ENCODE peak calls at places on chromosomes 13 and 19, in six cellular contexts. One of them, this sample, is unnamed.

GRCh38 chr13:48561461-48562224 is 28.8 kb upstream of the RCBTB2 start:
- DNase-seq in neural progenitor cell: no peak
- DNase-seq in lower lobe of right lung: no peak
- DNase-seq in adipocyte: no peak
- DNase-seq in kidney: no peak
- DNase-seq in right atrium auricular region: no peak
- DNase-seq in this sample: no peak

GRCh38 chr19:21704320-21704719 is 63.1 kb downstream of the ZNF100 start:
- DNase-seq in neural progenitor cell: no peak
- DNase-seq in lower lobe of right lung: no peak
- DNase-seq in adipocyte: no peak
- DNase-seq in kidney: no peak
- DNase-seq in right atrium auricular region: no peak
- DNase-seq in this sample: no peak

GRCh38 chr13:26017932-26018690 is 33.7 kb downstream of the SHISA2 start:
- DNase-seq in neural progenitor cell: no peak
- DNase-seq in lower lobe of right lung: no peak
- DNase-seq in adipocyte: no peak
- DNase-seq in kidney: peak; percentile 84
- DNase-seq in right atrium auricular region: no peak
- DNase-seq in this sample: no peak

GRCh38 chr13:27790523-27790922 is 1.8 kb upstream of the GSX1 start:
- DNase-seq in neural progenitor cell: peak; percentile 55
- DNase-seq in lower lobe of right lung: no peak
- DNase-seq in adipocyte: no peak
- DNase-seq in kidney: no peak
- DNase-seq in right atrium auricular region: no peak
- DNase-seq in this sample: no peak

GRCh38 chr13:113141591-113141950 is 16.9 kb upstream of the PROZ start:
- DNase-seq in neural progenitor cell: no peak
- DNase-seq in lower lobe of right lung: peak; percentile 40
- DNase-seq in adipocyte: no peak
- DNase-seq in kidney: peak; percentile 72
- DNase-seq in right atrium auricular region: no peak
- DNase-seq in this sample: no peak

GRCh38 chr19:39160523-39160861 is 34.9 kb downstream of the PAK4 start:
- DNase-seq in neural progenitor cell: no peak
- DNase-seq in lower lobe of right lung: no peak
- DNase-seq in adipocyte: peak; percentile 11
- DNase-seq in kidney: no peak
- DNase-seq in right atrium auricular region: peak; percentile 78
- DNase-seq in this sample: no peak

GRCh38 chr13:112898786-112899617 is 70.0 kb upstream of the MCF2L start:
- DNase-seq in neural progenitor cell: no peak
- DNase-seq in lower lobe of right lung: peak; percentile 34
- DNase-seq in adipocyte: no peak
- DNase-seq in kidney: no peak
- DNase-seq in right atrium auricular region: no peak
- DNase-seq in this sample: no peak

GRCh38 chr19:47716270-47716937 is 3.2 kb downstream of the EHD2 start:
- DNase-seq in neural progenitor cell: no peak
- DNase-seq in lower lobe of right lung: no peak
- DNase-seq in adipocyte: no peak
- DNase-seq in kidney: no peak
- DNase-seq in right atrium auricular region: no peak
- DNase-seq in this sample: no peak

GRCh38 chr19:45150731-45151725 is 9.8 kb downstream of the NKPD1 start:
- DNase-seq in neural progenitor cell: no peak
- DNase-seq in lower lobe of right lung: no peak
- DNase-seq in adipocyte: no peak
- DNase-seq in kidney: peak; percentile 52
- DNase-seq in right atrium auricular region: no peak
- DNase-seq in this sample: no peak

GRCh38 chr13:39965309-39965708 is 309.8 kb downstream of the COG6 start:
- DNase-seq in neural progenitor cell: no peak
- DNase-seq in lower lobe of right lung: no peak
- DNase-seq in adipocyte: no peak
- DNase-seq in kidney: no peak
- DNase-seq in right atrium auricular region: no peak
- DNase-seq in this sample: no peak

GRCh38 chr13:37068962-37069361 is 9.5 kb upstream of the SUPT20H start:
- DNase-seq in neural progenitor cell: no peak
- DNase-seq in lower lobe of right lung: no peak
- DNase-seq in adipocyte: peak; percentile 60
- DNase-seq in kidney: no peak
- DNase-seq in right atrium auricular region: no peak
- DNase-seq in this sample: no peak

GRCh38 chr13:37069597-37070103 is 10.2 kb upstream of the SUPT20H start:
- DNase-seq in neural progenitor cell: no peak
- DNase-seq in lower lobe of right lung: no peak
- DNase-seq in adipocyte: no peak
- DNase-seq in kidney: no peak
- DNase-seq in right atrium auricular region: no peak
- DNase-seq in this sample: no peak

GRCh38 chr13:37072024-37072423 is 12.5 kb upstream of the SUPT20H start:
- DNase-seq in neural progenitor cell: no peak
- DNase-seq in lower lobe of right lung: no peak
- DNase-seq in adipocyte: no peak
- DNase-seq in kidney: no peak
- DNase-seq in right atrium auricular region: no peak
- DNase-seq in this sample: no peak

GRCh38 chr13:37070956-37071355 is 11.5 kb upstream of the SUPT20H start:
- DNase-seq in neural progenitor cell: no peak
- DNase-seq in lower lobe of right lung: no peak
- DNase-seq in adipocyte: no peak
- DNase-seq in kidney: no peak
- DNase-seq in right atrium auricular region: no peak
- DNase-seq in this sample: no peak

GRCh38 chr13:37070145-37070695 is 10.7 kb upstream of the SUPT20H start:
- DNase-seq in neural progenitor cell: no peak
- DNase-seq in lower lobe of right lung: no peak
- DNase-seq in adipocyte: no peak
- DNase-seq in kidney: no peak
- DNase-seq in right atrium auricular region: no peak
- DNase-seq in this sample: no peak
- H3K9me3 ChIP-seq in neural progenitor cell: no peaks in the 10 kb centered on the region
- H3K9me3 ChIP-seq in lower lobe of right lung: no peaks in the 10 kb centered on the region
- H3K9me3 ChIP-seq in adipocyte: no peaks in the 10 kb centered on the region
- H3K9me3 ChIP-seq in kidney: no peaks in the 10 kb centered on the region
- H3K9me3 ChIP-seq in right atrium auricular region: no peaks in the 10 kb centered on the region
- H3K9me3 ChIP-seq in this sample: no peaks in the 10 kb centered on the region

GRCh38 chr19:57437931-57438330 is 2.8 kb downstream of the ZNF749 start:
- DNase-seq in neural progenitor cell: no peak
- DNase-seq in lower lobe of right lung: no peak
- DNase-seq in adipocyte: no peak
- DNase-seq in kidney: no peak
- DNase-seq in right atrium auricular region: no peak
- DNase-seq in this sample: no peak
- H3K9me3 ChIP-seq in neural progenitor cell: no peaks in the 10 kb centered on the region
- H3K9me3 ChIP-seq in lower lobe of right lung: peaks cover 45% of the 10 kb centered on the region
- H3K9me3 ChIP-seq in adipocyte: peaks cover 3% of the 10 kb centered on the region
- H3K9me3 ChIP-seq in kidney: no peaks in the 10 kb centered on the region
- H3K9me3 ChIP-seq in right atrium auricular region: no peaks in the 10 kb centered on the region
- H3K9me3 ChIP-seq in this sample: no peaks in the 10 kb centered on the region

GRCh38 chr13:19181621-19182485 is at the start of gene TUBA3C:
- DNase-seq in neural progenitor cell: no peak
- DNase-seq in lower lobe of right lung: no peak
- DNase-seq in adipocyte: no peak
- DNase-seq in kidney: no peak
- DNase-seq in right atrium auricular region: peak; percentile 44
- DNase-seq in this sample: no peak

GRCh38 chr13:19183676-19184075 is 2.1 kb upstream of the TUBA3C start:
- DNase-seq in neural progenitor cell: no peak
- DNase-seq in lower lobe of right lung: no peak
- DNase-seq in adipocyte: no peak
- DNase-seq in kidney: no peak
- DNase-seq in right atrium auricular region: peak; percentile 18
- DNase-seq in this sample: no peak

GRCh38 chr13:19181021-19181620 is 503 bp downstream of the TUBA3C start:
- DNase-seq in neural progenitor cell: no peak
- DNase-seq in lower lobe of right lung: no peak
- DNase-seq in adipocyte: no peak
- DNase-seq in kidney: no peak
- DNase-seq in right atrium auricular region: peak; percentile 32
- DNase-seq in this sample: no peak

GRCh38 chr13:19184176-19184575 is 2.6 kb upstream of the TUBA3C start:
- DNase-seq in neural progenitor cell: no peak
- DNase-seq in lower lobe of right lung: no peak
- DNase-seq in adipocyte: no peak
- DNase-seq in kidney: no peak
- DNase-seq in right atrium auricular region: peak; percentile 40
- DNase-seq in this sample: no peak

DNA sequence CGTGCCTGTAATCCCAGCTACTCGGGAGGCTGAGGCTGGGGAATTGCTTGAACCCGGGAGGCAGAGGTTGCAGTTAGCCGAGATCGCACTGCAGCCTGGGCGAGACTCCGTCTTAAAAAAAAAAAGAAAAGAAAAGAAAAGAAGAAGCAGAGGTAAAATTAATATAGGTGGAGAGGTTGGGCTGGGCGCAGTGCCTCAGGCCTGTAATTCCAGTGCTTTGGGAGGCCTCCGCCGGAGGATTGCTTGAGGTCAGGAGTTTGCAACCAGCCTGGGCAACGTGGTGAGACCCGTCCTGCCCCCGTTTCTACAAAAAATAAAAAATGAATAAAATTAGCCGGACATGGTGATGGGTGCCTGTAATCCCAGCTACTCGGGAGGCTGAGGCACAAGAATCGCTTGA is 912 bp upstream of the TUBA3C start:
- DNase-seq in neural progenitor cell: no peak
- DNase-seq in lower lobe of right lung: no peak
- DNase-seq in adipocyte: no peak
- DNase-seq in kidney: no peak
- DNase-seq in right atrium auricular region: peak; percentile 7
- DNase-seq in this sample: no peak
- H3K9me3 ChIP-seq in neural progenitor cell: peaks cover 8% of the 10 kb centered on the region
- H3K9me3 ChIP-seq in lower lobe of right lung: no peaks in the 10 kb centered on the region
- H3K9me3 ChIP-seq in adipocyte: no peaks in the 10 kb centered on the region
- H3K9me3 ChIP-seq in kidney: no peaks in the 10 kb centered on the region
- H3K9me3 ChIP-seq in right atrium auricular region: no peaks in the 10 kb centered on the region
- H3K9me3 ChIP-seq in this sample: no peaks in the 10 kb centered on the region

DNA sequence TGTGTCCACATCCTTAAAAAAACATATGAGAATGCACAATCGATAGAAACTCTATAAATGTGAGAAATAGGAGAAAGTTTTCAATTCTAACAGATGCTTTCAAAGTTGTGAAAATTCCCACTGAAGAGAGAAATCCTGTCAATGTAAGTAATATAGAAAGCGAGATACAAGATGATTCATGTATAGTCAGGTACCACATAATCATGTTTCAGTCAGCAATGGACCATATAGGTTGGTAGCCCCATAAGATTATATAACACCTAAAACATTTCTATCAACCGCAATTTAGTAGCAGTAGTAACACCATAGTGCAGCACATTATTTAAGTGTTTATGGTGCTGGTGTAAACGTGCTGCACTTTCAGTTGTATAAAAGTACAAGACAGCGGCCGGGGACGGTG is 18.5 kb downstream of the ZNF791 start:
- DNase-seq in neural progenitor cell: no peak
- DNase-seq in lower lobe of right lung: no peak
- DNase-seq in adipocyte: no peak
- DNase-seq in kidney: no peak
- DNase-seq in right atrium auricular region: no peak
- DNase-seq in this sample: no peak
- H3K9me3 ChIP-seq in neural progenitor cell: peaks cover 33% of the 10 kb centered on the region
- H3K9me3 ChIP-seq in lower lobe of right lung: peaks cover 26% of the 10 kb centered on the region
- H3K9me3 ChIP-seq in adipocyte: peaks cover 57% of the 10 kb centered on the region
- H3K9me3 ChIP-seq in kidney: peaks cover 16% of the 10 kb centered on the region
- H3K9me3 ChIP-seq in right atrium auricular region: peaks cover 7% of the 10 kb centered on the region
- H3K9me3 ChIP-seq in this sample: peaks cover 24% of the 10 kb centered on the region

DNA sequence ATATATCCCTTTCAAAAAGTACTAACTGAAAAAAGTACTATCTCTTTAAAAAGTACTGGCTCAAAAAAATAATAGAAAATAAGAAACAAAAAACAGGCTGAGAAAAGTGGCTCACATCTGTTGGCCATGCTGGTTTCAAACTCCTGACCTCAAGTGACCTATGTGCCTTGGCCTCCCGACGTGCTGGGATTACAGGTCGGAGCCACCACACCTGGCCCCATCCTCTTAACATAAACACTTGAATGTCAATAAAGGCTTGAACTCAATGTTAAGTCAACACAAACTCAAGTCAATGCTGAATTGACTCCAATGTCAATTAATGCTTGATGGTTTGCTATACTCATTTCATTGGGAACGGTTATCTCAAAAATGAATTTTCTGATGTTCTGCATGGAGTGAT is 30.9 kb downstream of the ZNF611 start:
- DNase-seq in neural progenitor cell: no peak
- DNase-seq in lower lobe of right lung: no peak
- DNase-seq in adipocyte: no peak
- DNase-seq in kidney: no peak
- DNase-seq in right atrium auricular region: no peak
- DNase-seq in this sample: no peak
- H3K9me3 ChIP-seq in neural progenitor cell: no peaks in the 10 kb centered on the region
- H3K9me3 ChIP-seq in lower lobe of right lung: peaks cover 48% of the 10 kb centered on the region
- H3K9me3 ChIP-seq in adipocyte: peaks cover 49% of the 10 kb centered on the region
- H3K9me3 ChIP-seq in kidney: peaks cover 13% of the 10 kb centered on the region
- H3K9me3 ChIP-seq in right atrium auricular region: no peaks in the 10 kb centered on the region
- H3K9me3 ChIP-seq in this sample: peaks cover 77% of the 10 kb centered on the region

DNA sequence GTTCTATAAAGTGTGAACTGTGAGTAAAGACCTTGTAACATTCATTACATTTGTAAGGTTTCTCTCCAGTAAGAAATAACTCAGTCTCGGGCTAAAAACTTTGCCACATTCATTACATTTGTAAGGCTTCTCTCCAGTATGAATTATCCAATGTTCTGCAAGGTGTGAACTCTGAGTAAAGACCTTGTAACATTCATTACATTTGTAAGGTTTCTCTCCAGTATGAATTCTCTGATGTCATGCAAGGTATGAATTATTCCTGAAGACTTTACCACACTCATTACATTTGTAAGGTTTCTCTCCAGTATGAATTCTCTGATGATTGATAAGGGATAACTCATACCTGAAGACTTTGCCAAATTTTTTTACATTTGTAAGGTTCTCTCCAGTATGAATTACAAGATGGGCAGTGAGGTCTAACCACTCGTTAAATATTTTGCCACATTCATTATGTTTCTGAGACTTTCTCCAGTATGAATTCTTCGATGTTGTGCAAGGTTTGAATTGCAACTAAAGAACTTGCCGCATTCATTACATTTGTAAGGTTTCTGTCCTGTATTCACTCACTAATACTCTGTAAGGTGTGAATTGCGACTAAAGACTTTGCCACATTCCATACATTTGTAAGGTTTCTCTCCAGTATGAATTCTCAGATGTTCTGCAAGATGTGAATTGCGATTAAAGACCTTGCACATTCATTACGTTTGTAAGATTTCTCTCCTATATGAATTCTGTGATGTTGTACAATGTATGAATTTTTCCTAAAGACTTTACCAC is 21.2 kb downstream of the ZNF578 start:
- DNase-seq in neural progenitor cell: no peak
- DNase-seq in lower lobe of right lung: no peak
- DNase-seq in adipocyte: no peak
- DNase-seq in kidney: no peak
- DNase-seq in right atrium auricular region: no peak
- DNase-seq in this sample: no peak
- H3K9me3 ChIP-seq in neural progenitor cell: peaks cover 55% of the 10 kb centered on the region
- H3K9me3 ChIP-seq in lower lobe of right lung: peaks cover 100% of the 10 kb centered on the region
- H3K9me3 ChIP-seq in adipocyte: peaks cover 100% of the 10 kb centered on the region
- H3K9me3 ChIP-seq in kidney: peaks cover 83% of the 10 kb centered on the region
- H3K9me3 ChIP-seq in right atrium auricular region: peaks cover 73% of the 10 kb centered on the region
- H3K9me3 ChIP-seq in this sample: peaks cover 54% of the 10 kb centered on the region